ENCODE peak calls at places on chromosome 17, in eight cellular contexts. B is hepatocyte; G is transverse colon; F is CD4-positive, CD25-positive, alpha-beta regulatory T cell; Y is GM23338; V is upper lobe of left lung; Q is stomach; P is body of pancreas. I is an unnamed sample.

GRCh38 chr17:45312477-45313418 is 4.1 kb downstream of the MAP3K14 start:
- DNase-seq in Y (no peak), P (no peak), G (no peak), B (no peak), V (no peak), Q (no peak), F (peak), I (no peak)

GRCh38 chr17:42312285-42313130 is 24.2 kb downstream of the STAT5A start:
- DNase-seq in G (peak), P (peak), F (peak), V (peak), B (peak), Q (peak), Y (peak), I (peak)

GRCh38 chr17:8175795-8176196 is 384 bp downstream of the TMEM107 start:
- DNase-seq in G (peak), Q (no peak), B (peak), F (no peak), Y (no peak), V (peak), P (peak), I (no peak)

GRCh38 chr17:45424769-45425124 is 7.9 kb downstream of the ARHGAP27 start:
- DNase-seq in Q (no peak), V (no peak), P (no peak), G (no peak), F (no peak), Y (no peak), B (no peak), I (no peak)

GRCh38 chr17:49708515-49709161 is 874 bp upstream of the SLC35B1 start:
- DNase-seq in P (no peak), Q (no peak), F (peak), Y (peak), V (peak), B (no peak), G (no peak), I (no peak)

GRCh38 chr17:73786286-73786743 is 142.1 kb upstream of the SDK2 start:
- DNase-seq in F (no peak), Q (peak), Y (peak), B (peak), V (no peak), P (no peak), G (peak), I (no peak)

GRCh38 chr17:64063766-64064224 is 43.4 kb upstream of the ICAM2 start:
- DNase-seq in P (peak), Y (peak), G (peak), F (peak), B (peak), V (peak), Q (peak), I (peak)

GRCh38 chr17:80027043-80027435 is 8.6 kb downstream of the TBC1D16 start:
- DNase-seq in F (no peak), V (no peak), Q (no peak), P (no peak), G (no peak), B (no peak), Y (no peak), I (no peak)

GRCh38 chr17:29126268-29126923 is 53.8 kb downstream of the MYO18A start:
- DNase-seq in G (no peak), P (no peak), F (no peak), Q (no peak), Y (no peak), B (no peak), V (no peak), I (no peak)

GRCh38 chr17:47649153-47649971 is at the start of gene KPNB1:
- DNase-seq in G (peak), Q (peak), P (peak), Y (peak), F (peak), V (peak), B (peak), I (peak)

GRCh38 chr17:27631409-27631755 is 394 bp downstream of the LGALS9 start:
- DNase-seq in B (no peak), V (peak), P (no peak), G (no peak), F (peak), Q (no peak), Y (no peak), I (no peak)

GRCh38 chr17:9594065-9594464 is 17.6 kb downstream of the CFAP52 start:
- DNase-seq in B (no peak), P (no peak), V (no peak), F (no peak), G (no peak), Q (no peak), Y (no peak), I (no peak)

GRCh38 chr17:1511756-1512321 is 4.6 kb downstream of the INPP5K start:
- DNase-seq in B (no peak), Q (peak), P (no peak), G (peak), Y (no peak), F (no peak), V (peak), I (no peak)

GRCh38 chr17:9472094-9472493 is 103.5 kb downstream of the STX8 start:
- DNase-seq in Q (no peak), F (no peak), Y (no peak), B (no peak), V (no peak), P (no peak), G (no peak), I (no peak)

GRCh38 chr17:77843878-77844260 is 114.6 kb upstream of the TNRC6C start:
- DNase-seq in B (no peak), F (no peak), G (no peak), Y (no peak), P (no peak), V (no peak), Q (no peak), I (no peak)

GRCh38 chr17:63096426-63096825 is 130.4 kb downstream of the TANC2 start:
- DNase-seq in G (no peak), F (no peak), B (no peak), P (no peak), Y (no peak), Q (no peak), V (no peak), I (no peak)

GRCh38 chr17:40364121-40364861 is at the start of gene GJD3:
- DNase-seq in P (no peak), F (no peak), V (no peak), Y (peak), Q (no peak), B (no peak), G (no peak), I (no peak)
- H3K4me3 ChIP-seq in P (no peak), F (no peak), V (peak), Y (peak), Q (peak), B (peak), G (peak), I (peak)

DNA sequence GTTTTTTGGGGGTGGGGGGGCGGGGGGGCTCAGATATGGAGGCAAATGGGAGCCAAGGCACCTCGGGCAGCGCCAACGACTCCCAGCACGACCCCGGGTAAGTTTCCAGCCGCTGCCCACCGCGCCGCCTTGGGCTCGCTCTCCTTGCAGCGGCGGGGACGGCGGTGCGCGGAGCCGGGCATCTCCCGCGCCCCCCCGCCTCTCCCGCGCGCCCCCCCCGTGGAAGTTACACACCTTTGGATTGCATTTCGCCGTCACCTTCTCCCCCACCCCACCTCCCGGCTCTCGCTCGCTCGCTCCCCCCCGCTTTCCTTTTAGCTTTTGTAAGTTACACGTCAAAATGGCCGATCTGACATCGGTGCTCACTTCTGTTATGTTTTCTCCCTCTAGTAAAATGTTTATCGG is 387 bp downstream of the MSI2 start:
- DNase-seq in G (peak), Y (peak), Q (no peak), P (peak), F (peak), B (peak), V (no peak), I (no peak)
- H3K27ac ChIP-seq in G (peak), Y (no peak), Q (peak), P (peak), F (peak), B (peak), V (peak), I (peak)

GRCh38 chr17:12055889-12056288 is 35.2 kb downstream of the MAP2K4 start:
- DNase-seq in G (no peak), Y (no peak), B (no peak), V (no peak), Q (no peak), P (no peak), F (peak), I (no peak)
- H3K4me3 ChIP-seq in G (no peak), Y (no peak), B (no peak), V (no peak), Q (no peak), P (no peak), F (no peak), I (no peak)

GRCh38 chr17:17779015-17779611 is 57.7 kb downstream of the SREBF1 start:
- DNase-seq in Y (no peak), Q (no peak), P (no peak), F (no peak), G (no peak), B (no peak), V (no peak), I (no peak)

GRCh38 chr17:17781591-17782424 is 55.0 kb downstream of the SREBF1 start:
- DNase-seq in G (peak), Q (peak), V (peak), B (peak), F (no peak), Y (peak), P (peak), I (no peak)

GRCh38 chr17:17783121-17783824 is 53.5 kb downstream of the SREBF1 start:
- DNase-seq in B (peak), Y (peak), G (peak), P (peak), V (peak), Q (peak), F (peak), I (no peak)

GRCh38 chr17:17782425-17783120 is 54.2 kb downstream of the SREBF1 start:
- DNase-seq in F (no peak), G (no peak), Q (peak), Y (peak), P (peak), B (peak), V (no peak), I (no peak)

DNA sequence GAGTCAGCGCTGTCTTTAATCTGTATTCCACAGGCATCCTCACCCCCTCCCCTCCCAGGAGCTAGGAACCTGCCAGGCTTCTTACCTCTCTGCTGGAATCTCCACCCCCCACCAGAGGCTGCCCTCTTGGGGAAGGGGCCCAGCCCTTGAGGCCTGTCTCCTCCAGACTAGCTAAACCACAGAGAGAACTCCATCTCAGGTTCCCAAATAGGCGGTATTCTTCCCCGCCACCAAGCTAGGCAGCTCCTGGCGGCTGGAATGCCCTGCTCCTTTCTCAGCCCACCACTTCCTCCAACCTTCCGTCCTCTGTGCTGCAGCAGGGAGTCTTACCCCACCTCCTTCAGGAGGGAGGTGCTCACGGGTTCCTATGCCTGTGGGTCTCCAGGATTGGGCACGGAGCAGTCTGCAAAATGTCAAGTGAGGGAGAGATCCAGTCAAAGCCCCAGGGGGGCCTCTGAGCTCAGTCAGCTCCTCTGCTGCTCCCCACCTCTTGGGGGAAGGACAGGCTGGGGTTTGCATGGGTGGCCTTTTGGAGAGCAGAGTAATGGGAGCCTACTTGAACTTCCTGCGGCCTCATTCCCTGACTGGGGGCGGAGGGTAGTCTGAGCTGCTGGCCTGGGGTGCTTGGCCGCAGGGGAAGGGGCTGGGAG is 55.7 kb downstream of the SREBF1 start:
- DNase-seq in Y (peak), P (no peak), G (peak), Q (peak), F (no peak), V (no peak), B (peak), I (no peak)
- H3K27ac ChIP-seq in Y (no peak), P (peak), G (peak), Q (peak), F (no peak), V (no peak), B (peak), I (no peak)

I was measured in HL-60.